ENCODE peak calls at places on chromosomes 7 and 10, in six cellular contexts. C is gastrocnemius medialis, A is BJ, H is NB4, E is fibroblast of lung, W is fibroblast of the aortic adventitia. T is an unnamed sample.

GRCh38 chr7:158536871-158537865 is 50.5 kb downstream of the PTPRN2 start:
- DNase-seq in H (peak), C (no peak), W (no peak), E (no peak), A (no peak), T (no peak)

GRCh38 chr10:42646692-42647640 is 8.6 kb upstream of the ZNF33B start:
- DNase-seq in A (no peak), W (no peak), E (no peak), C (no peak), H (no peak), T (no peak)

GRCh38 chr7:28708458-28708951 is 249.6 kb downstream of the TRIL start:
- DNase-seq in E (peak), C (no peak), H (no peak), W (peak), A (no peak), T (no peak)

GRCh38 chr7:28002638-28003037 is 178.0 kb downstream of the JAZF1 start:
- DNase-seq in A (no peak), E (peak), H (peak), C (no peak), W (no peak), T (peak)

GRCh38 chr7:27154901-27155815 is 1.3 kb downstream of the HOXA7 start:
- DNase-seq in C (no peak), E (no peak), W (no peak), A (no peak), H (peak), T (no peak)

GRCh38 chr10:93086289-93086688 is 12.6 kb downstream of the CYP26A1 start:
- DNase-seq in E (no peak), H (no peak), W (no peak), A (no peak), C (no peak), T (no peak)

GRCh38 chr7:148930335-148930734 is 46.2 kb upstream of the EZH2 start:
- DNase-seq in H (no peak), A (no peak), E (no peak), W (no peak), C (no peak), T (no peak)

GRCh38 chr7:43621729-43622448 is 39.0 kb downstream of the STK17A start:
- DNase-seq in E (peak), C (no peak), A (no peak), H (no peak), W (no peak), T (peak)

GRCh38 chr10:3785849-3786290 is 861 bp upstream of the KLF6 start:
- DNase-seq in H (no peak), W (peak), E (peak), A (no peak), C (no peak), T (peak)

GRCh38 chr10:14429043-14429713 is 98.5 kb upstream of the FRMD4A start:
- DNase-seq in C (no peak), A (no peak), W (no peak), H (no peak), E (no peak), T (no peak)

GRCh38 chr10:21173964-21174669 is 277.0 kb upstream of the NEBL start:
- DNase-seq in W (no peak), C (no peak), A (no peak), H (no peak), E (peak), T (peak)

GRCh38 chr7:27107901-27108381 is 5.5 kb upstream of the HOXA2 start:
- DNase-seq in A (no peak), H (no peak), C (no peak), E (peak), W (peak), T (no peak)

GRCh38 chr10:688621-689426 is 644 bp downstream of the DIP2C start:
- DNase-seq in C (no peak), H (no peak), A (no peak), E (peak), W (peak), T (peak)

GRCh38 chr10:689433-690226 is at the start of gene DIP2C:
- DNase-seq in E (peak), W (peak), H (no peak), C (peak), A (no peak), T (peak)

GRCh38 chr10:687583-688286 is 1.7 kb downstream of the DIP2C start:
- DNase-seq in E (no peak), W (no peak), A (no peak), C (no peak), H (no peak), T (no peak)

GRCh38 chr10:686155-686931 is 3.1 kb downstream of the DIP2C start:
- DNase-seq in E (no peak), A (no peak), W (no peak), C (no peak), H (no peak), T (no peak)

GRCh38 chr10:688287-688620 is 1.2 kb downstream of the DIP2C start:
- DNase-seq in C (no peak), H (no peak), A (no peak), E (no peak), W (no peak), T (no peak)
- H3K4me3 ChIP-seq in C (peak), H (no peak), A (peak), E (peak), W (peak), T (peak)

GRCh38 chr7:112790651-112790973 is 419 bp upstream of the TMEM168 start:
- DNase-seq in W (no peak), A (no peak), E (no peak), C (no peak), H (peak), T (no peak)

GRCh38 chr7:112791465-112792168 is 1.4 kb upstream of the TMEM168 start:
- DNase-seq in W (no peak), C (no peak), E (no peak), H (no peak), A (no peak), T (no peak)

GRCh38 chr7:112789453-112789823 is 755 bp downstream of the TMEM168 start:
- DNase-seq in E (peak), W (no peak), H (no peak), A (no peak), C (no peak), T (no peak)

GRCh38 chr7:112788778-112789343 is 1.3 kb downstream of the TMEM168 start:
- DNase-seq in H (no peak), W (peak), C (no peak), E (no peak), A (no peak), T (no peak)

DNA sequence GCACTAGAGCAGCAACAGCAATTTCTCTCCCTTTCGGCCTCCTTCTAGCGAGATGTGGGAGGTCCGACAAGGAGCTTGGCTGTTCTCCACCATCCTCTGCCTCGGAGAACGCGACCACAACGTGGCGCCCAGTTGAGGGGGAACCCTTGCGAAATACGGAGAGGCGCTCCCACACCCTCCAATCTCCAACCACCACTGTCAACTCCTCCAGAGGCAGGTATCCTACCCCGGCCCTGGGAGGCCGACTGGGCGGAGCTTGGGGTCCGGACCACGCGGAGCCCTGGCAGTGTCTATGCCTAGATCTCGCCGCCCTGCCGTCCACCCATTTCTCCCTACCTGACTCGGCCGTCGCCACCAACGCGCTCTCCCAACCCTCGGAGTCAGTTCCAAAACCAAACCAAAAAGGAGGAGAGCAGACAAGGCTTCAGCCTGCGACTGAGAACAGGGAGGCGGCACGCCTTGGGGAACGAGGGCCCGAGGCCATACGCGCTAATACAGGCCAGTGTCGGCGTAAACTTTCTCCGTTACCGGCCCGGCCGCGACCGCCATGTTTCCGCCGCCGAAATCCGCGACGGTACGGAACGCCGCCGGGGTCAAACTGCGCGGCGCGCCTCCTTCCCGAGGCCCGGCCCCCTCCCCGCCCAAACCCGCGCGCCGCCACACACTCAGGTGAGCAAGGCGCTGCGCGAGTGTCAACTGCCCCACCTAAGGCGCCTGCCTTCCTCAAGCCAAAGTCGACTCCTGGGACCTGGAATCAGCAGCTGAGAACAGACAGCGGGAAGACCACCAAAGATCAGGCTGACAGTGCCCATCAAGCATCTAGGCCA is at the start of gene TMEM168:
- DNase-seq in C (peak), A (no peak), W (peak), E (peak), H (peak), T (peak)
- TF ChIP-seq CTCF in C (no peak), A (no peak), W (no peak), E (no peak), H (no peak), T (no peak)

GRCh38 chr10:132658546-132659205 is 121.1 kb downstream of the INPP5A start:
- DNase-seq in W (no peak), H (no peak), E (no peak), A (no peak), C (no peak), T (no peak)

GRCh38 chr10:132657737-132658136 is 120.2 kb downstream of the INPP5A start:
- DNase-seq in C (no peak), W (no peak), E (no peak), A (no peak), H (no peak), T (no peak)

GRCh38 chr10:132660385-132660784 is 122.8 kb downstream of the INPP5A start:
- DNase-seq in C (no peak), E (no peak), W (no peak), A (no peak), H (no peak), T (no peak)

GRCh38 chr10:132657127-132657706 is 119.6 kb downstream of the INPP5A start:
- DNase-seq in W (no peak), C (no peak), E (no peak), H (no peak), A (no peak), T (no peak)

DNA sequence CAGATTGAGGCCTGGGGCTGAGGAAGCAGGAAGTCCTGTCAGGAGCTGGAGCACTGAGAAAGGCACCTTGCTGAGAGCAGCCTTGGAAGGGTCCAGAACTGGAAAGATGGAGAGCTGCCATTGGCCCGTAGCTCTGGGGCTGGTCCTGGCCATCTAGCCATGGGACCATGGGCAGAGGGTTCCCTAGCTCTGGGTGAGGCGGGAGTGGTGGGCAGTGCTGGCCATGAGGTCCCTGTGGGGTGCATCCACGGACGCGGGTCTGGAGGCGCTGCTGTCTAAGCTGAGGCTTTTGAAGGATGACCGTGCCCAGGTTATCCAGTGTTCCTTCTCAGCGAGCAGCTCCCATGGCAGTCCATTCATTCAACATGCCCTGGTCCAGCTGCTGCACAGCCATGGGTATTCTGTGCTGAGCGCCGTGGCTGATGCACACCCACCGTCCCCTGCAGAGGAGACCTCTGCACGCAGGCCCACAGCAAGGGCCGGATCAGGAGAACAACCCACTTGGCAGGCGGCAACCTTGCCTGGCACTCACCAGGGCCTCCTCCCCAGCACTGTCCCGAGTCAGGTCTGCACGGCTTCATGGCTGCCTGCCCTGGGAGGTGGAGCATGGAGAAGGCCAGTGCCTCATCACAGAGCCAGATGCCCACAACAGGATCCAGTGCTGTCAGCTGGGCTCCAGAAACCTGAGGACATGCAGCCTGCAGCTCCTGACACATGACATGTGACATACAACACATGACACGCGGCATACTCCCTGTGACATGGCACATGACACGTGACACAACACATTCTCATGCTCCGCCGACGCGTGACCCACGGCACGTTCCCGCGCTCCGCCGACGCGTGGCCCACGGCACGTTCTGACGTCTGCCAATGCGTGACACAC is 121.9 kb downstream of the INPP5A start:
- DNase-seq in H (no peak), W (no peak), C (no peak), E (no peak), A (no peak), T (no peak)
- H3K4me3 ChIP-seq in H (no peak), W (no peak), C (no peak), E (no peak), A (no peak), T (no peak)

DNA sequence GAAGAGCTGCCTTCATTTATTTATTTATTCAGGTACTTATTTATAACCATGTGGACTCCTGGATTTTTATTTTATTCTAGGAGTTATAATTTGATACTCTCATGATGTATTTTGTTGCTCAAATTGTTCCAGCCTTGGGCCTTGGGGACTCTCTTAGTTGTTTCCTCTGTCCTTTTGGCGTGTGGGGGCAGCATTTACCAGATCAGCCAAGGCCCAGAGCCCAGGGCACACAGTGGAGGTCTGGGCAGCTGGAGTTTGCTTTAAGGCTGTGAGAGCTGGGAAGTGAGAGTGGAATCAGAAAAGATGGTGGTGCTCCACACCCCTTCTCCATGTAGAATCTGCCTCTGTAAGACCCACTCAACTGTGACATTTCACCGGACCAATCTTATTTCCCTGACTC is 398.9 kb downstream of the RPS24 start:
- DNase-seq in H (peak), C (no peak), E (no peak), W (peak), A (no peak), T (no peak)
- TF ChIP-seq CTCF in H (peak), C (no peak), E (no peak), W (no peak), A (peak), T (no peak)

DNA sequence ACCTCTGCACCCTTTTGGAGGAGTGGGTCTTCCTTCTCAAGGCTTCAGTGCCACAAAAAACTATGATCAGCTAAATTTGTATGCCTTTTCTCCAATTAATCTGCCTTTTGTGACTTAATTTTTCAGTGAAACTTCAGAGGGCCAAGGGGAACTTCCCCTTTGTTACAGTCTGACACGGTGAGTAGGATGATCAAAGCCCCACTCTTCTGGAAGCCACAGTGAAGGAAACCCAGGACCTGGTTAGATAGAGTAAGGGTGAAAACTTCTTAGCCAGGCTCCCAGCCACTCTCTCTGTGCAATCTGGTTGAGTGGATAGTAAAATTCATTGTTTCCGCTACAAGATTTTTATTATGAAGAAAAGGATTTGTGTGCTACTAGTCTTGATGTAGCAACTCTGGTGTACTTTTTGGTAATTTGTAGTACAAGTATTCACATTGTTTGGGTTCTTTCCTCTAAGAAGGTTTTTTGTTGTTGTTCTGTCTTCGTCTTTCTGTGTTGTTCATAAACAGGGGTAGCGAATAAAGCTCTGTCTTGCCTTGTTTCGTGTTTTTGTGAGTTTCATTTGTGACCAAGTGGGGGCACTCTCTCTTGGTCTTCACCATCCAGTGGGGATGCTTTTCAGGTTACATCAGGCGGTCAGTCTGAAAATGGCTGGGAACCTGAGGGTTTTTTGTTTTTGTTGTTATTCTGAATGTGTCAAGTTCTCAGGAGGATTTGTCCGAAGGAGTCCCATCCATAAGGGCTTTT is 268.5 kb upstream of the NPSR1 start:
- DNase-seq in C (no peak), E (no peak), H (no peak), W (no peak), A (no peak), T (no peak)
- H3K4me3 ChIP-seq in C (no peak), E (no peak), H (no peak), W (no peak), A (no peak), T (no peak)

GRCh38 chr10:71888248-71888622 is 37.2 kb upstream of the PSAP start:
- DNase-seq in H (no peak), C (no peak), W (no peak), E (no peak), A (no peak), T (no peak)

GRCh38 chr10:71887767-71888166 is 36.7 kb upstream of the PSAP start:
- DNase-seq in A (no peak), E (no peak), H (peak), C (no peak), W (peak), T (no peak)

GRCh38 chr10:71891437-71891836 is 40.4 kb upstream of the PSAP start:
- DNase-seq in E (no peak), A (no peak), C (no peak), H (no peak), W (no peak), T (no peak)

GRCh38 chr10:71889388-71889987 is 38.4 kb upstream of the PSAP start:
- DNase-seq in E (no peak), H (no peak), C (no peak), W (no peak), A (no peak), T (no peak)

DNA sequence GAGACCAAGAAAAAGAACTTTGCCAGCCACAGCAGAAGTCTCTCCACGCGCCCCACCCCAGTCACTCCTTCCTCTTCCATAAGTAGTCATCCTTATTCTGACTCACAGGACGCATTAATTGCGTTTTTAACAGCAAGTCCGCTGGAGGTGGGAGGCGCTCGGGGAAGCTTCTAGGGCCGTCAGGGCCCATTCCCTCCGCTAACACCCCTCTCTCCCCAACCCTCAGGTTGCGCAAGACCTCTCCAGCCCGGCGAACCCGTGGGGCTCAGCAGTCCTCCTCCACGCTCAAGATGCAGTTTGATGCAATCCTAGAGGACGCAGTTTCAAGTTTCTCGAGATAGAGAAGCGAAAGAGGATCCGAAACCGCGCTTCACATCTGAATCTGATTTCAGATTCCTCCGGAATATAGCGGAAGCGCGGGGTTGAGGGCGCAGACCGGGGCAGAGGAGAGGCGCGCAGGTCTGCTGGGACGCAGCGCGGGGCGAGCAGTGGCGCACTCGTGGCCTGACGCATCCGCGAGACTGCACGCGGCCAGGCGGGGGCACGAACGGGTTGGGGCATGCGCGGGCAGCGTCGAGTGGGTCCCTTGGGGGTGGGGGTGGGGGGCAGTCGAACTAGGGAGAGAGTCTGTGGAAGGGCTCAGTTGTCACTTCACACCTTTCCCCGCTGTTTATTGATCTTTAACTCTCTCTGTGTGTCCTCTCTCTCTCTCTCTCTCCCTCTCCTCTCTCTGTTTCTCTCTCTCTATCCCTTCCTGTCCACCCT is 37.8 kb upstream of the PSAP start:
- DNase-seq in C (peak), W (peak), A (peak), H (peak), E (peak), T (peak)
- TF ChIP-seq CTCF in C (no peak), W (peak), A (no peak), H (peak), E (no peak), T (no peak)

GRCh38 chr7:93921190-93921585 is 347 bp upstream of the GNG11 start:
- DNase-seq in A (no peak), H (no peak), W (no peak), C (no peak), E (no peak), T (no peak)

GRCh38 chr7:93923291-93923690 is 1.8 kb downstream of the GNG11 start:
- DNase-seq in E (no peak), A (no peak), C (no peak), H (peak), W (peak), T (peak)

GRCh38 chr7:93921607-93922446 is at the start of gene GNG11:
- DNase-seq in H (peak), A (no peak), E (peak), W (peak), C (peak), T (peak)

GRCh38 chr7:93926800-93927199 is 5.3 kb downstream of the GNG11 start:
- DNase-seq in W (no peak), E (no peak), A (no peak), H (no peak), C (no peak), T (no peak)

DNA sequence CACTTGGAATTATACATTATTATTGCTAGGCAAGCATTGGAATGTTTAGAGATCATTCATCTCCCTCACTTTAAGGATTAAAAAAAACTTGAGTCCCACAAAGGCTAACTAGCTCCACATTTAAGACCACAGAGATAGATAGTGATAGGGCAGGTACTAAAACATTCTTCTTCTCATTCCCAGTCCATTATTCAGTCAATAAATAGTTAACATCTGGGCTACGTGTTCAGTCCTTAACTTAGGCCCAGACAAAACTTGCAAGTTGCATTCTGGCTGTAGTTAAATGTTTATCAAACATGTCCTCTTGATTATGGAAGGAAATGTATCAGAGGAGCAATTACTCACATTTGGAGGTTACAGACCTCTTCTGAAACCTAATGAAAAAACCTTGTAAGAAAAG is 2.4 kb downstream of the GNG11 start:
- DNase-seq in W (peak), A (no peak), H (no peak), E (peak), C (no peak), T (peak)
- H3K4me3 ChIP-seq in W (peak), A (peak), H (no peak), E (peak), C (peak), T (peak)

GRCh38 chr7:84914598-84914997 is 272.3 kb downstream of the SEMA3D start:
- DNase-seq in W (no peak), A (no peak), C (no peak), H (no peak), E (no peak), T (no peak)
- TF ChIP-seq CTCF in W (peak), A (no peak), C (no peak), H (no peak), E (no peak), T (no peak)

T was measured in cardiac fibroblast.